ENCODE peak calls at places on chromosomes 4 and X, in six cellular contexts. One of them, this sample, is unnamed.

GRCh38 chr4:110155632-110156031 is 42.8 kb downstream of the ELOVL6 start:
- DNase-seq in thoracic aorta: no peak
- DNase-seq in stomach: no peak
- DNase-seq in psoas muscle: no peak
- DNase-seq in IMR-90: peak; percentile 12
- DNase-seq in DND-41: no peak
- DNase-seq in this sample: no peak

GRCh38 chr4:121957266-121957665 is 5.4 kb upstream of the TRPC3 start:
- DNase-seq in IMR-90: no peak
- DNase-seq in stomach: no peak
- DNase-seq in DND-41: no peak
- DNase-seq in psoas muscle: no peak
- DNase-seq in thoracic aorta: no peak
- DNase-seq in this sample: peak; percentile 71

GRCh38 chrX:57528670-57529255 is 63.0 kb upstream of the ZXDB start:
- DNase-seq in thoracic aorta: no peak
- DNase-seq in stomach: no peak
- DNase-seq in IMR-90: peak; percentile 1
- DNase-seq in psoas muscle: no peak
- DNase-seq in DND-41: peak; percentile 16
- DNase-seq in this sample: peak; percentile 0

GRCh38 chr4:24640433-24640832 is 56.1 kb upstream of the DHX15 start:
- DNase-seq in thoracic aorta: no peak
- DNase-seq in psoas muscle: no peak
- DNase-seq in IMR-90: no peak
- DNase-seq in DND-41: no peak
- DNase-seq in stomach: no peak
- DNase-seq in this sample: peak; percentile 26

GRCh38 chr4:1192493-1193205 is 20.3 kb upstream of the SPON2 start:
- DNase-seq in thoracic aorta: no peak
- DNase-seq in psoas muscle: peak; percentile 68
- DNase-seq in stomach: peak; percentile 59
- DNase-seq in IMR-90: no peak
- DNase-seq in DND-41: peak; percentile 3
- DNase-seq in this sample: no peak

GRCh38 chr4:30437316-30437715 is 282.9 kb upstream of the PCDH7 start:
- DNase-seq in psoas muscle: no peak
- DNase-seq in DND-41: no peak
- DNase-seq in IMR-90: no peak
- DNase-seq in stomach: no peak
- DNase-seq in thoracic aorta: no peak
- DNase-seq in this sample: no peak

GRCh38 chr4:25351777-25352421 is 25.2 kb upstream of the ANAPC4 start:
- DNase-seq in IMR-90: peak; percentile 72
- DNase-seq in DND-41: no peak
- DNase-seq in stomach: no peak
- DNase-seq in thoracic aorta: no peak
- DNase-seq in psoas muscle: no peak
- DNase-seq in this sample: no peak

GRCh38 chrX:134377537-134377936 is 82.4 kb upstream of the HPRT1 start:
- DNase-seq in IMR-90: peak; percentile 52
- DNase-seq in stomach: no peak
- DNase-seq in psoas muscle: no peak
- DNase-seq in thoracic aorta: no peak
- DNase-seq in DND-41: peak; percentile 48
- DNase-seq in this sample: peak; percentile 20

GRCh38 chr4:176054942-176055341 is 10.7 kb upstream of the WDR17 start:
- DNase-seq in thoracic aorta: no peak
- DNase-seq in psoas muscle: no peak
- DNase-seq in DND-41: no peak
- DNase-seq in IMR-90: no peak
- DNase-seq in stomach: no peak
- DNase-seq in this sample: no peak

GRCh38 chr4:185429660-185430059 is 3.9 kb upstream of the UFSP2 start:
- DNase-seq in psoas muscle: no peak
- DNase-seq in stomach: no peak
- DNase-seq in IMR-90: no peak
- DNase-seq in thoracic aorta: no peak
- DNase-seq in DND-41: no peak
- DNase-seq in this sample: no peak

GRCh38 chr4:55851885-55852284 is 1.6 kb upstream of the EXOC1 start:
- DNase-seq in thoracic aorta: no peak
- DNase-seq in stomach: no peak
- DNase-seq in psoas muscle: no peak
- DNase-seq in DND-41: no peak
- DNase-seq in IMR-90: no peak
- DNase-seq in this sample: peak; percentile 91

GRCh38 chrX:68831405-68832100 is 2.7 kb downstream of the EFNB1 start:
- DNase-seq in stomach: no peak
- DNase-seq in DND-41: no peak
- DNase-seq in IMR-90: peak; percentile 13
- DNase-seq in thoracic aorta: no peak
- DNase-seq in psoas muscle: no peak
- DNase-seq in this sample: no peak

GRCh38 chr4:54661156-54661555 is 3.4 kb downstream of the KIT start:
- DNase-seq in IMR-90: peak; percentile 39
- DNase-seq in psoas muscle: no peak
- DNase-seq in DND-41: no peak
- DNase-seq in thoracic aorta: no peak
- DNase-seq in stomach: no peak
- DNase-seq in this sample: no peak

GRCh38 chrX:103017542-103017941 is 46.4 kb downstream of the BEX1 start:
- DNase-seq in stomach: no peak
- DNase-seq in psoas muscle: no peak
- DNase-seq in thoracic aorta: no peak
- DNase-seq in IMR-90: no peak
- DNase-seq in DND-41: no peak
- DNase-seq in this sample: no peak

GRCh38 chr4:132593717-132594400 is 555.2 kb upstream of the PCDH10 start:
- DNase-seq in DND-41: no peak
- DNase-seq in psoas muscle: no peak
- DNase-seq in thoracic aorta: no peak
- DNase-seq in stomach: no peak
- DNase-seq in IMR-90: no peak
- DNase-seq in this sample: no peak

GRCh38 chr4:48483006-48483776 is at the start of gene SLC10A4:
- DNase-seq in DND-41: no peak
- DNase-seq in thoracic aorta: no peak
- DNase-seq in IMR-90: no peak
- DNase-seq in psoas muscle: no peak
- DNase-seq in stomach: no peak
- DNase-seq in this sample: no peak

GRCh38 chr4:145734576-145735329 is 54.8 kb downstream of the C4orf51 start:
- DNase-seq in thoracic aorta: peak; percentile 88
- DNase-seq in stomach: peak; percentile 62
- DNase-seq in IMR-90: peak; percentile 96
- DNase-seq in DND-41: no peak
- DNase-seq in psoas muscle: peak; percentile 91
- DNase-seq in this sample: peak; percentile 56
- H3K27ac ChIP-seq in thoracic aorta: peak overlapping the region; percentile 99
- H3K27ac ChIP-seq in stomach: peak overlapping the region; percentile 98
- H3K27ac ChIP-seq in IMR-90: peak overlapping the region; percentile 92
- H3K27ac ChIP-seq in DND-41: no peak overlapping the region
- H3K27ac ChIP-seq in psoas muscle: peak overlapping the region; percentile 98
- H3K27ac ChIP-seq in this sample: peak overlapping the region; percentile 85

DNA sequence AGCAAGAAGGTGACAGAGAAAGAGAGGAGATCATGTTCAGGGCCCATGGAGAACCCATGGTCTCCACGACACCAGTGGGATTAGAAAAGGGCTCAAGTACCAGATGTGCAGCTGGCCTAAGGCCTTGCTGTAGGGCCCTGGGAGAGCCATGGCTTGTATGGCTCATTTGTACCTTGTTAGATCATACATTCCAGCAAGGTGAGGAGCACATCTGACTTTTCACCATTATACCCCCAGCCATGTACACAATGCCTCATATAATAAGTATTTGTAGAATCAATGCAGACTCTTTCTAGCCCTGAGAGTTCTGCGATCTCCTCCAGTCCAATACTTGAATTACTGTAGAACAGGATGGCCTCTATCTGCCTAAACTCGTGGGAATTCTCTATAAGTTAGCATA is 94.2 kb upstream of the MAP3K15 start:
- DNase-seq in IMR-90: no peak
- DNase-seq in DND-41: no peak
- DNase-seq in thoracic aorta: no peak
- DNase-seq in psoas muscle: no peak
- DNase-seq in stomach: no peak
- DNase-seq in this sample: no peak
- H3K4me1 ChIP-seq in IMR-90: no peaks in the 10 kb centered on the region
- H3K4me1 ChIP-seq in DND-41: no peaks in the 10 kb centered on the region
- H3K4me1 ChIP-seq in thoracic aorta: no peaks in the 10 kb centered on the region
- H3K4me1 ChIP-seq in psoas muscle: no peaks in the 10 kb centered on the region
- H3K4me1 ChIP-seq in stomach: no peaks in the 10 kb centered on the region
- H3K4me1 ChIP-seq in this sample: no peaks in the 10 kb centered on the region

GRCh38 chrX:129980043-129980442 is 2.4 kb upstream of the BCORL1 start:
- DNase-seq in DND-41: no peak
- DNase-seq in IMR-90: no peak
- DNase-seq in stomach: peak; percentile 37
- DNase-seq in thoracic aorta: no peak
- DNase-seq in psoas muscle: peak; percentile 64
- DNase-seq in this sample: no peak
- H3K27ac ChIP-seq in DND-41: no peak overlapping the region
- H3K27ac ChIP-seq in IMR-90: no peak overlapping the region
- H3K27ac ChIP-seq in stomach: no peak overlapping the region
- H3K27ac ChIP-seq in thoracic aorta: peak overlapping the region; percentile 52
- H3K27ac ChIP-seq in psoas muscle: peak overlapping the region; percentile 60
- H3K27ac ChIP-seq in this sample: no peak overlapping the region

GRCh38 chr4:6785572-6785925 is 3.0 kb downstream of the KIAA0232 start:
- DNase-seq in IMR-90: no peak
- DNase-seq in DND-41: no peak
- DNase-seq in psoas muscle: no peak
- DNase-seq in thoracic aorta: no peak
- DNase-seq in stomach: no peak
- DNase-seq in this sample: no peak
- H3K4me1 ChIP-seq in IMR-90: peaks cover 7% of the 10 kb centered on the region
- H3K4me1 ChIP-seq in DND-41: peaks cover 30% of the 10 kb centered on the region
- H3K4me1 ChIP-seq in psoas muscle: peaks cover 71% of the 10 kb centered on the region
- H3K4me1 ChIP-seq in thoracic aorta: peaks cover 42% of the 10 kb centered on the region
- H3K4me1 ChIP-seq in stomach: peaks cover 31% of the 10 kb centered on the region
- H3K4me1 ChIP-seq in this sample: peaks cover 6% of the 10 kb centered on the region

DNA sequence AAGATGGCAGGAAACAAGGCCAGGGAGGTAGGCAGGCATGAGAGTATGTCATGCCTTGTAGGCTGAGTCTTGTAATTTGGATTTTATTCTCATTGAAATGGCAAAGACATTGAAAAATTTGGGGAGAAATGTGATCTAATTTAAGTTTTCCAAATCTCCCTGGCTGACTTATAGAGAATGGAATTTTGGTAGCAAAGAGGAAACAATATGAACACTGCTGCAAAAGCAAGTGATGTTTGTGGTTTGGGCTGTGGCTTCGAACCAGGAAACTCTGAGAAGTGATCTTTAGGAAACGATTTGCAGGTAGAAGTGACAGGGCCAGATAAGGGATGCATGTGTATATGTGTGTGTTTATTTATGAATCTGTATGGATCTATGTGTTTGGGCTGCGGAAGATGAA is 35.6 kb downstream of the ARSJ start:
- DNase-seq in psoas muscle: no peak
- DNase-seq in stomach: no peak
- DNase-seq in DND-41: no peak
- DNase-seq in thoracic aorta: no peak
- DNase-seq in IMR-90: peak; percentile 50
- DNase-seq in this sample: no peak
- H3K27ac ChIP-seq in psoas muscle: no peak overlapping the region
- H3K27ac ChIP-seq in stomach: no peak overlapping the region
- H3K27ac ChIP-seq in DND-41: no peak overlapping the region
- H3K27ac ChIP-seq in thoracic aorta: no peak overlapping the region
- H3K27ac ChIP-seq in IMR-90: no peak overlapping the region
- H3K27ac ChIP-seq in this sample: no peak overlapping the region

DNA sequence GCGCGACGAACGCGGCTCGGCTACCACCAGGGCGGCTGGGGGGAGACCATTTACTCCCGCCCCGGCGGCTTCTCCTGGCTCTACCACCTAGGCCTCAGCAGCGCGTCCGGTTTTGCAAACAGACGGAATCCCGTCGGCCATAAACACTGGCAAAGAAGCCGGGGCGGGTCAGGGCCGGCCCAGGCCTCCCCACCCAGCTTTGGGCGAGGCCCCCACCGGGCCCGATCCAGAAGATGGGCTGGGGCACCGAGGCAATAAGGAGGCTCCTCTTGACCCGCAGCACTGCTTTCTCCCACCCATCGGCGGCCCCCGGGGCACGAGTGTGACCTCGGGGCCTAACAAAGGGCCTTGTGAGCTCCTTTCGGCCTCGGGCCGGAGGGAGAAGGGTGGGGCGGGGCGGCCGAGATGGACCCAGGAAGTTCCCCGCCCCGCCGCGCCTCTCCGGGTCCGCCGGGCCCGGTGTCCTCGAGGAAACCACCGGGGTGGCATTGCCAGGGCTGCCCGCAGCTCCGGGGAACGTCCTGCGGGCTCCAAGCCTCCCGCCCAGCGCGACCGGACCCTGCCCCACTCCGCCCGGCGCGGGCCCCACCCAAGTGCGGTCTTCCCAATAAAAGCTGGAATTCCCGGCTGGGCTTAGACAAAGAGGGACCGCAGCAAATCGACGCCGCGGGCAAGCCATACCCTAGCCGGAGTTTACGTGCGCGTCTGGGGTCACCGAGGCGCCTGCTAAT is 5.9 kb downstream of the BCOR start:
- DNase-seq in IMR-90: no peak
- DNase-seq in DND-41: no peak
- DNase-seq in psoas muscle: no peak
- DNase-seq in thoracic aorta: no peak
- DNase-seq in stomach: no peak
- DNase-seq in this sample: no peak
- H3K4me1 ChIP-seq in IMR-90: peaks cover 13% of the 10 kb centered on the region
- H3K4me1 ChIP-seq in DND-41: peaks cover 38% of the 10 kb centered on the region
- H3K4me1 ChIP-seq in psoas muscle: peaks cover 25% of the 10 kb centered on the region
- H3K4me1 ChIP-seq in thoracic aorta: peaks cover 8% of the 10 kb centered on the region
- H3K4me1 ChIP-seq in stomach: peaks cover 5% of the 10 kb centered on the region
- H3K4me1 ChIP-seq in this sample: peaks cover 9% of the 10 kb centered on the region